ENCODE peak calls at places on chromosome 17, in seven cellular contexts. X is MCF 10A, S is AG10803, O is lower lobe of right lung, H is body of pancreas, D is RWPE1, Z is GM04504. G is an unnamed sample.

GRCh38 chr17:72189781-72190593 is 69.2 kb downstream of the SOX9 start:
- DNase-seq in X (no peak), D (no peak), O (no peak), Z (no peak), S (no peak), H (no peak), G (no peak)

GRCh38 chr17:72422505-72423285 is 301.9 kb downstream of the SOX9 start:
- DNase-seq in Z (peak), D (peak), S (peak), X (peak), H (peak), O (no peak), G (peak)

GRCh38 chr17:63405741-63406261 is 40.3 kb downstream of the CYB561 start:
- DNase-seq in D (peak), X (peak), H (no peak), S (peak), O (no peak), Z (peak), G (peak)

GRCh38 chr17:18117974-18118632 is 9.5 kb downstream of the MYO15A start:
- DNase-seq in Z (no peak), X (no peak), H (no peak), O (no peak), D (no peak), S (no peak), G (no peak)

GRCh38 chr17:60751884-60752283 is 74.2 kb downstream of the BCAS3 start:
- DNase-seq in H (no peak), D (no peak), Z (no peak), X (no peak), S (no peak), O (no peak), G (no peak)

GRCh38 chr17:10337976-10338375 is 34.8 kb downstream of the MYH13 start:
- DNase-seq in D (no peak), X (no peak), S (peak), H (no peak), Z (peak), O (no peak), G (no peak)

GRCh38 chr17:9750488-9750887 is 40.9 kb downstream of the DHRS7C start:
- DNase-seq in O (no peak), Z (no peak), S (no peak), X (no peak), D (no peak), H (no peak), G (no peak)

GRCh38 chr17:7307686-7308624 is 527 bp downstream of the EIF5A start:
- DNase-seq in S (peak), H (peak), D (peak), X (no peak), Z (no peak), O (peak), G (no peak)

GRCh38 chr17:83056583-83057396 is 22.6 kb upstream of the METRNL start:
- DNase-seq in O (peak), H (no peak), D (no peak), S (peak), X (no peak), Z (no peak), G (no peak)

GRCh38 chr17:31595666-31596381 is 204.3 kb downstream of the RAB11FIP4 start:
- DNase-seq in S (no peak), Z (no peak), O (no peak), D (peak), X (no peak), H (no peak), G (no peak)

GRCh38 chr17:46943511-46944393 is 20.8 kb downstream of the GOSR2 start:
- DNase-seq in D (no peak), Z (no peak), X (no peak), H (peak), S (no peak), O (no peak), G (no peak)

GRCh38 chr17:58960068-58960467 is 146.6 kb downstream of the TRIM37 start:
- DNase-seq in H (no peak), X (peak), O (no peak), D (peak), Z (peak), S (peak), G (peak)

GRCh38 chr17:77308768-77309726 is 168.3 kb downstream of the SEC14L1 start:
- DNase-seq in O (peak), Z (peak), D (no peak), X (peak), S (peak), H (no peak), G (no peak)

GRCh38 chr17:10737168-10737622 is 7.4 kb upstream of the TMEM220 start:
- DNase-seq in Z (no peak), O (peak), H (peak), X (peak), S (peak), D (peak), G (peak)

GRCh38 chr17:82301300-82301915 is 16.0 kb downstream of the CD7 start:
- DNase-seq in H (no peak), O (no peak), D (no peak), X (no peak), S (no peak), Z (no peak), G (no peak)

GRCh38 chr17:82588266-82589175 is 59.7 kb downstream of the WDR45B start:
- DNase-seq in X (no peak), H (no peak), D (no peak), Z (no peak), S (no peak), O (no peak), G (no peak)

GRCh38 chr17:12765544-12765943 is 23.8 kb upstream of the ARHGAP44 start:
- DNase-seq in O (no peak), S (peak), Z (no peak), X (peak), D (peak), H (no peak), G (peak)

GRCh38 chr17:42436401-42436800 is 13.3 kb upstream of the CAVIN1 start:
- DNase-seq in D (peak), H (no peak), X (peak), Z (peak), S (peak), O (no peak), G (no peak)

GRCh38 chr17:8002646-8003593 is 505 bp downstream of the GUCY2D start:
- DNase-seq in H (no peak), D (no peak), S (no peak), X (no peak), O (no peak), Z (no peak), G (no peak)

GRCh38 chr17:17551361-17551760 is 40.1 kb downstream of the PEMT start:
- DNase-seq in O (no peak), S (no peak), Z (no peak), X (no peak), H (no peak), D (no peak), G (no peak)

GRCh38 chr17:60089097-60089844 is 10.6 kb upstream of the HEATR6 start:
- DNase-seq in Z (no peak), H (no peak), X (no peak), O (no peak), S (no peak), D (no peak), G (no peak)

GRCh38 chr17:46154151-46154816 is 38.9 kb downstream of the KANSL1 start:
- DNase-seq in D (no peak), S (no peak), H (no peak), O (no peak), X (no peak), Z (no peak), G (no peak)

GRCh38 chr17:32693135-32693897 is 183.6 kb downstream of the MYO1D start:
- DNase-seq in Z (no peak), H (no peak), D (no peak), X (no peak), S (no peak), O (no peak), G (no peak)

GRCh38 chr17:4560837-4561241 is 462 bp upstream of the GGT6 start:
- DNase-seq in D (no peak), X (no peak), S (peak), O (peak), H (no peak), Z (no peak), G (no peak)

GRCh38 chr17:45090711-45091110 is 29.6 kb downstream of the NMT1 start:
- DNase-seq in H (no peak), S (peak), X (no peak), D (no peak), Z (no peak), O (no peak), G (no peak)

GRCh38 chr17:7025240-7025639 is 2.4 kb downstream of the BCL6B start:
- DNase-seq in D (no peak), X (no peak), H (no peak), S (no peak), Z (no peak), O (no peak), G (no peak)

GRCh38 chr17:56121661-56122060 is 31.6 kb upstream of the ANKFN1 start:
- DNase-seq in D (no peak), O (no peak), Z (no peak), H (no peak), S (no peak), X (peak), G (no peak)

GRCh38 chr17:28524476-28525415 is 18.6 kb downstream of the FOXN1 start:
- DNase-seq in O (peak), S (peak), X (peak), Z (peak), H (peak), D (peak), G (peak)

GRCh38 chr17:47713980-47714689 is 18.9 kb upstream of the TBX21 start:
- DNase-seq in H (no peak), D (no peak), X (no peak), O (no peak), Z (no peak), S (no peak), G (no peak)

GRCh38 chr17:74369221-74369620 is 1.9 kb downstream of the GPR142 start:
- DNase-seq in X (peak), Z (no peak), H (no peak), S (no peak), D (no peak), O (peak), G (no peak)

GRCh38 chr17:57691939-57692338 is 53.2 kb downstream of the CCDC182 start:
- DNase-seq in S (no peak), X (no peak), Z (no peak), D (no peak), H (no peak), O (no peak), G (no peak)

GRCh38 chr17:73489991-73490390 is 154.3 kb downstream of the SDK2 start:
- DNase-seq in Z (no peak), S (no peak), O (no peak), D (no peak), X (no peak), H (no peak), G (no peak)

GRCh38 chr17:35849469-35850348 is 19.0 kb downstream of the HEATR9 start:
- DNase-seq in S (peak), D (peak), H (peak), X (peak), Z (peak), O (no peak), G (no peak)